ENCODE peak calls at places on chromosomes 13 and 19, in nine cellular contexts. One of them, this sample, is unnamed.

GRCh38 chr13:97574926-97575325 is 141.0 kb downstream of the RAP2A start:
- DNase-seq in GM13977: peak; percentile 18
- DNase-seq in uterus: no peak
- DNase-seq in HFF-Myc: no peak
- DNase-seq in epithelial cell of proximal tubule: no peak
- DNase-seq in adrenal gland: peak; percentile 19
- DNase-seq in NCI-H2029 treated with DMSO at 0.1 percent for 48 hours: no peak
- DNase-seq in nephron progenitor cell: no peak
- DNase-seq in MV-4-11: peak; percentile 17
- DNase-seq in this sample: no peak

GRCh38 chr19:20479483-20479882 is 86.1 kb downstream of the ZNF737 start:
- DNase-seq in GM13977: no peak
- DNase-seq in nephron progenitor cell: no peak
- DNase-seq in epithelial cell of proximal tubule: no peak
- DNase-seq in uterus: no peak
- DNase-seq in HFF-Myc: no peak
- DNase-seq in MV-4-11: no peak
- DNase-seq in NCI-H2029 treated with DMSO at 0.1 percent for 48 hours: no peak
- DNase-seq in adrenal gland: no peak
- DNase-seq in this sample: no peak

GRCh38 chr19:34732548-34733255 is 1.3 kb upstream of the ZNF181 start:
- DNase-seq in epithelial cell of proximal tubule: no peak
- DNase-seq in GM13977: peak; percentile 25
- DNase-seq in adrenal gland: no peak
- DNase-seq in NCI-H2029 treated with DMSO at 0.1 percent for 48 hours: no peak
- DNase-seq in HFF-Myc: no peak
- DNase-seq in uterus: peak; percentile 13
- DNase-seq in nephron progenitor cell: no peak
- DNase-seq in MV-4-11: no peak
- DNase-seq in this sample: no peak

GRCh38 chr19:53982056-53982455 is 9.4 kb upstream of the CACNG6 start:
- DNase-seq in nephron progenitor cell: peak; percentile 47
- DNase-seq in HFF-Myc: no peak
- DNase-seq in NCI-H2029 treated with DMSO at 0.1 percent for 48 hours: no peak
- DNase-seq in uterus: no peak
- DNase-seq in MV-4-11: no peak
- DNase-seq in epithelial cell of proximal tubule: no peak
- DNase-seq in adrenal gland: no peak
- DNase-seq in GM13977: no peak
- DNase-seq in this sample: no peak

GRCh38 chr19:42528354-42529247 is at the start of gene CEACAM1:
- DNase-seq in adrenal gland: peak; percentile 40
- DNase-seq in nephron progenitor cell: no peak
- DNase-seq in uterus: no peak
- DNase-seq in NCI-H2029 treated with DMSO at 0.1 percent for 48 hours: peak; percentile 28
- DNase-seq in MV-4-11: no peak
- DNase-seq in epithelial cell of proximal tubule: no peak
- DNase-seq in HFF-Myc: no peak
- DNase-seq in GM13977: peak; percentile 48
- DNase-seq in this sample: no peak

GRCh38 chr19:10587022-10587838 is at the start of gene AP1M2:
- DNase-seq in NCI-H2029 treated with DMSO at 0.1 percent for 48 hours: no peak
- DNase-seq in uterus: no peak
- DNase-seq in epithelial cell of proximal tubule: no peak
- DNase-seq in HFF-Myc: no peak
- DNase-seq in adrenal gland: no peak
- DNase-seq in GM13977: no peak
- DNase-seq in MV-4-11: no peak
- DNase-seq in nephron progenitor cell: no peak
- DNase-seq in this sample: no peak

GRCh38 chr13:46173656-46174055 is 8.3 kb downstream of the LCP1 start:
- DNase-seq in adrenal gland: no peak
- DNase-seq in NCI-H2029 treated with DMSO at 0.1 percent for 48 hours: no peak
- DNase-seq in epithelial cell of proximal tubule: no peak
- DNase-seq in HFF-Myc: no peak
- DNase-seq in uterus: no peak
- DNase-seq in GM13977: no peak
- DNase-seq in nephron progenitor cell: no peak
- DNase-seq in MV-4-11: peak; percentile 63
- DNase-seq in this sample: no peak

GRCh38 chr19:44653977-44654784 is 10.5 kb downstream of the PVR start:
- DNase-seq in MV-4-11: peak; percentile 76
- DNase-seq in GM13977: peak; percentile 88
- DNase-seq in nephron progenitor cell: peak; percentile 58
- DNase-seq in uterus: peak; percentile 40
- DNase-seq in NCI-H2029 treated with DMSO at 0.1 percent for 48 hours: no peak
- DNase-seq in epithelial cell of proximal tubule: no peak
- DNase-seq in HFF-Myc: no peak
- DNase-seq in adrenal gland: peak; percentile 86
- DNase-seq in this sample: no peak

GRCh38 chr13:40318366-40318765 is 348.1 kb downstream of the FOXO1 start:
- DNase-seq in uterus: peak; percentile 26
- DNase-seq in GM13977: no peak
- DNase-seq in HFF-Myc: no peak
- DNase-seq in epithelial cell of proximal tubule: no peak
- DNase-seq in MV-4-11: no peak
- DNase-seq in adrenal gland: peak; percentile 49
- DNase-seq in nephron progenitor cell: no peak
- DNase-seq in NCI-H2029 treated with DMSO at 0.1 percent for 48 hours: no peak
- DNase-seq in this sample: no peak

GRCh38 chr13:60591348-60591747 is 194.3 kb downstream of the TDRD3 start:
- DNase-seq in uterus: no peak
- DNase-seq in NCI-H2029 treated with DMSO at 0.1 percent for 48 hours: no peak
- DNase-seq in adrenal gland: no peak
- DNase-seq in GM13977: no peak
- DNase-seq in HFF-Myc: no peak
- DNase-seq in epithelial cell of proximal tubule: no peak
- DNase-seq in nephron progenitor cell: no peak
- DNase-seq in MV-4-11: peak; percentile 59
- DNase-seq in this sample: no peak

GRCh38 chr19:40598121-40598917 is 2.9 kb upstream of the LTBP4 start:
- DNase-seq in NCI-H2029 treated with DMSO at 0.1 percent for 48 hours: peak; percentile 44
- DNase-seq in GM13977: peak; percentile 87
- DNase-seq in uterus: peak; percentile 93
- DNase-seq in HFF-Myc: peak; percentile 73
- DNase-seq in MV-4-11: peak; percentile 75
- DNase-seq in adrenal gland: peak; percentile 85
- DNase-seq in epithelial cell of proximal tubule: no peak
- DNase-seq in nephron progenitor cell: peak; percentile 95
- DNase-seq in this sample: peak; percentile 69

GRCh38 chr19:1122021-1122971 is 18.5 kb downstream of the GPX4 start:
- DNase-seq in HFF-Myc: no peak
- DNase-seq in GM13977: no peak
- DNase-seq in MV-4-11: no peak
- DNase-seq in adrenal gland: no peak
- DNase-seq in nephron progenitor cell: no peak
- DNase-seq in epithelial cell of proximal tubule: no peak
- DNase-seq in NCI-H2029 treated with DMSO at 0.1 percent for 48 hours: no peak
- DNase-seq in uterus: no peak
- DNase-seq in this sample: no peak

GRCh38 chr19:36371886-36372285 is 7.1 kb downstream of the ZFP14 start:
- DNase-seq in MV-4-11: no peak
- DNase-seq in epithelial cell of proximal tubule: no peak
- DNase-seq in adrenal gland: no peak
- DNase-seq in uterus: no peak
- DNase-seq in nephron progenitor cell: no peak
- DNase-seq in HFF-Myc: no peak
- DNase-seq in GM13977: no peak
- DNase-seq in NCI-H2029 treated with DMSO at 0.1 percent for 48 hours: no peak
- DNase-seq in this sample: no peak

GRCh38 chr19:18450934-18451836 is 13.3 kb upstream of the ISYNA1 start:
- DNase-seq in epithelial cell of proximal tubule: no peak
- DNase-seq in MV-4-11: peak; percentile 69
- DNase-seq in NCI-H2029 treated with DMSO at 0.1 percent for 48 hours: no peak
- DNase-seq in GM13977: peak; percentile 91
- DNase-seq in HFF-Myc: no peak
- DNase-seq in nephron progenitor cell: peak; percentile 97
- DNase-seq in uterus: peak; percentile 90
- DNase-seq in adrenal gland: peak; percentile 82
- DNase-seq in this sample: peak; percentile 46